ENCODE peak calls at places on chromosomes 1 and 21, in eight cellular contexts. K is ELR; P is C1 segment of cervical spinal cord; A is activated T-cell treated with anti-CD3 and anti-CD28 coated beads, Interleukin-2, amount 50 U/mL, for 24 hours; D is ovary; Q is T-helper 2 cell; Z is NCI-H345; I is LHCN-M2. T is an unnamed sample.

GRCh38 chr1:203035111-203036000 is 9.1 kb downstream of the PPFIA4 start:
- DNase-seq in A (no peak), P (no peak), I (no peak), Z (no peak), D (no peak), K (no peak), Q (no peak), T (no peak)

GRCh38 chr1:80882552-80882951 is 918.2 kb upstream of the ADGRL2 start:
- DNase-seq in I (peak), P (no peak), A (no peak), D (no peak), Z (no peak), Q (no peak), K (peak), T (no peak)

GRCh38 chr1:182698977-182699672 is 14.7 kb upstream of the RGS8 start:
- DNase-seq in Z (no peak), K (no peak), A (no peak), Q (no peak), P (peak), I (peak), D (peak), T (no peak)

GRCh38 chr1:106600626-106601025 is 455.8 kb upstream of the PRMT6 start:
- DNase-seq in K (no peak), A (no peak), P (no peak), I (no peak), Q (no peak), Z (no peak), D (no peak), T (no peak)

GRCh38 chr1:194288284-194288683 is 1101.9 kb upstream of the B3GALT2 start:
- DNase-seq in A (no peak), P (no peak), D (no peak), Q (no peak), K (no peak), I (no peak), Z (no peak), T (no peak)

GRCh38 chr1:234540404-234540762 is 61.4 kb upstream of the TARBP1 start:
- DNase-seq in Z (no peak), D (no peak), I (no peak), K (no peak), Q (no peak), P (no peak), A (no peak), T (no peak)

GRCh38 chr1:20174937-20175666 is 10.8 kb upstream of the UBXN10 start:
- DNase-seq in P (no peak), A (no peak), Z (no peak), Q (no peak), I (no peak), D (no peak), K (no peak), T (no peak)

GRCh38 chr1:228511539-228512445 is 24.6 kb downstream of the RNF187 start:
- DNase-seq in P (no peak), K (no peak), I (no peak), D (no peak), A (no peak), Q (no peak), Z (no peak), T (no peak)

GRCh38 chr1:226598455-226598849 is 49.9 kb downstream of the STUM start:
- DNase-seq in I (no peak), Q (no peak), Z (no peak), D (peak), P (no peak), A (no peak), K (peak), T (no peak)

GRCh38 chr1:199931666-199932377 is 95.7 kb upstream of the NR5A2 start:
- DNase-seq in Q (no peak), K (peak), D (no peak), I (no peak), Z (no peak), A (no peak), P (no peak), T (no peak)

GRCh38 chr1:231971397-231972233 is 345.0 kb downstream of the DISC1 start:
- DNase-seq in Z (no peak), K (peak), Q (no peak), I (peak), P (no peak), A (no peak), D (no peak), T (no peak)

GRCh38 chr1:46102769-46103476 is 29.5 kb downstream of the PIK3R3 start:
- DNase-seq in D (no peak), P (no peak), A (no peak), I (peak), Q (no peak), K (peak), Z (no peak), T (no peak)

GRCh38 chr1:68313736-68314594 is 81.6 kb upstream of the WLS start:
- DNase-seq in K (peak), D (no peak), Z (peak), I (no peak), Q (no peak), A (no peak), P (no peak), T (no peak)

GRCh38 chr1:8027748-8028631 is 1.9 kb upstream of the ERRFI1 start:
- DNase-seq in P (no peak), Q (no peak), I (peak), A (no peak), D (no peak), K (peak), Z (peak), T (no peak)

GRCh38 chr21:31337991-31338891 is 5.8 kb downstream of the TIAM1 start:
- DNase-seq in Q (no peak), K (no peak), Z (no peak), A (no peak), I (no peak), P (no peak), D (no peak), T (no peak)

GRCh38 chr1:226691257-226691656 is 47.8 kb downstream of the ITPKB start:
- DNase-seq in Q (no peak), P (no peak), I (no peak), D (no peak), A (no peak), K (no peak), Z (no peak), T (peak)

T was measured in T-helper 1 cell.